ENCODE peak calls at places on chromosomes 12 and 14, in ten cellular contexts. One of them, this sample, is unnamed.

GRCh38 chr12:78062781-78063180 is 232.1 kb downstream of the NAV3 start:
- DNase-seq in dorsolateral prefrontal cortex: no peak
- DNase-seq in PC-9: no peak
- DNase-seq in T-cell: no peak
- DNase-seq in tibial artery: no peak
- DNase-seq in effector CD8-positive, alpha-beta T cell: no peak
- DNase-seq in midbrain: no peak
- DNase-seq in NCI-H1436 treated with DMSO at 0.1 percent for 48 hours: no peak
- DNase-seq in iris pigment epithelial cell: peak; percentile 90
- DNase-seq in nephron progenitor cell: no peak
- DNase-seq in this sample: no peak

GRCh38 chr12:68406134-68406576 is 74.0 kb upstream of the MDM1 start:
- DNase-seq in dorsolateral prefrontal cortex: peak; percentile 55
- DNase-seq in PC-9: peak; percentile 56
- DNase-seq in T-cell: no peak
- DNase-seq in tibial artery: peak; percentile 91
- DNase-seq in effector CD8-positive, alpha-beta T cell: no peak
- DNase-seq in midbrain: peak; percentile 69
- DNase-seq in NCI-H1436 treated with DMSO at 0.1 percent for 48 hours: no peak
- DNase-seq in iris pigment epithelial cell: peak; percentile 91
- DNase-seq in nephron progenitor cell: no peak
- DNase-seq in this sample: no peak

GRCh38 chr12:53046655-53047220 is 3.1 kb upstream of the TNS2 start:
- DNase-seq in dorsolateral prefrontal cortex: peak; percentile 86
- DNase-seq in PC-9: peak; percentile 51
- DNase-seq in T-cell: peak; percentile 9
- DNase-seq in tibial artery: peak; percentile 95
- DNase-seq in effector CD8-positive, alpha-beta T cell: peak; percentile 53
- DNase-seq in midbrain: peak; percentile 88
- DNase-seq in NCI-H1436 treated with DMSO at 0.1 percent for 48 hours: no peak
- DNase-seq in iris pigment epithelial cell: peak; percentile 79
- DNase-seq in nephron progenitor cell: peak; percentile 68
- DNase-seq in this sample: no peak

GRCh38 chr12:27650011-27650410 is 46.2 kb upstream of the REP15 start:
- DNase-seq in dorsolateral prefrontal cortex: no peak
- DNase-seq in PC-9: no peak
- DNase-seq in T-cell: no peak
- DNase-seq in tibial artery: no peak
- DNase-seq in effector CD8-positive, alpha-beta T cell: no peak
- DNase-seq in midbrain: no peak
- DNase-seq in NCI-H1436 treated with DMSO at 0.1 percent for 48 hours: no peak
- DNase-seq in iris pigment epithelial cell: no peak
- DNase-seq in nephron progenitor cell: no peak
- DNase-seq in this sample: no peak

GRCh38 chr12:49296836-49297694 is 2.1 kb downstream of the PRPH start:
- DNase-seq in dorsolateral prefrontal cortex: no peak
- DNase-seq in PC-9: peak; percentile 38
- DNase-seq in T-cell: peak; percentile 10
- DNase-seq in tibial artery: no peak
- DNase-seq in effector CD8-positive, alpha-beta T cell: no peak
- DNase-seq in midbrain: no peak
- DNase-seq in NCI-H1436 treated with DMSO at 0.1 percent for 48 hours: no peak
- DNase-seq in iris pigment epithelial cell: no peak
- DNase-seq in nephron progenitor cell: peak; percentile 56
- DNase-seq in this sample: no peak

GRCh38 chr12:130879212-130879686 is 7.4 kb downstream of the RAN start:
- DNase-seq in dorsolateral prefrontal cortex: no peak
- DNase-seq in PC-9: no peak
- DNase-seq in T-cell: no peak
- DNase-seq in tibial artery: no peak
- DNase-seq in effector CD8-positive, alpha-beta T cell: no peak
- DNase-seq in midbrain: no peak
- DNase-seq in NCI-H1436 treated with DMSO at 0.1 percent for 48 hours: no peak
- DNase-seq in iris pigment epithelial cell: no peak
- DNase-seq in nephron progenitor cell: no peak
- DNase-seq in this sample: no peak

GRCh38 chr12:80045594-80045993 is 53.7 kb upstream of the OTOGL start:
- DNase-seq in dorsolateral prefrontal cortex: no peak
- DNase-seq in PC-9: no peak
- DNase-seq in T-cell: no peak
- DNase-seq in tibial artery: no peak
- DNase-seq in effector CD8-positive, alpha-beta T cell: no peak
- DNase-seq in midbrain: no peak
- DNase-seq in NCI-H1436 treated with DMSO at 0.1 percent for 48 hours: no peak
- DNase-seq in iris pigment epithelial cell: peak; percentile 77
- DNase-seq in nephron progenitor cell: no peak
- DNase-seq in this sample: no peak

GRCh38 chr12:87054225-87054624 is 798.0 kb upstream of the MGAT4C start:
- DNase-seq in dorsolateral prefrontal cortex: no peak
- DNase-seq in PC-9: no peak
- DNase-seq in T-cell: no peak
- DNase-seq in tibial artery: no peak
- DNase-seq in effector CD8-positive, alpha-beta T cell: no peak
- DNase-seq in midbrain: no peak
- DNase-seq in NCI-H1436 treated with DMSO at 0.1 percent for 48 hours: no peak
- DNase-seq in iris pigment epithelial cell: peak; percentile 9
- DNase-seq in nephron progenitor cell: no peak
- DNase-seq in this sample: no peak

GRCh38 chr14:104981699-104982541 is 3.7 kb upstream of the CLBA1 start:
- DNase-seq in dorsolateral prefrontal cortex: peak; percentile 47
- DNase-seq in PC-9: no peak
- DNase-seq in T-cell: no peak
- DNase-seq in tibial artery: no peak
- DNase-seq in effector CD8-positive, alpha-beta T cell: no peak
- DNase-seq in midbrain: no peak
- DNase-seq in NCI-H1436 treated with DMSO at 0.1 percent for 48 hours: no peak
- DNase-seq in iris pigment epithelial cell: no peak
- DNase-seq in nephron progenitor cell: no peak
- DNase-seq in this sample: no peak

GRCh38 chr12:26121841-26122680 is 2.8 kb downstream of the BHLHE41 start:
- DNase-seq in dorsolateral prefrontal cortex: no peak
- DNase-seq in PC-9: no peak
- DNase-seq in T-cell: no peak
- DNase-seq in tibial artery: peak; percentile 34
- DNase-seq in effector CD8-positive, alpha-beta T cell: no peak
- DNase-seq in midbrain: no peak
- DNase-seq in NCI-H1436 treated with DMSO at 0.1 percent for 48 hours: no peak
- DNase-seq in iris pigment epithelial cell: peak; percentile 34
- DNase-seq in nephron progenitor cell: peak; percentile 59
- DNase-seq in this sample: no peak

This sample was measured in KG1.